ENCODE peak calls at places on chromosomes 11 and 22, in eight cellular contexts. I is heart left ventricle, J is IMR-90, T is stomach, Y is uterus, D is Peyer's patch, A is vagina, W is ovary. S is an unnamed sample.

GRCh38 chr11:108906826-108907225 is 242.0 kb downstream of the DDX10 start:
- DNase-seq in D (no peak), J (peak; percentile 40), I (no peak), W (no peak), T (no peak), A (no peak), Y (no peak), S (no peak)

GRCh38 chr11:9862981-9863380 is 199.1 kb downstream of the SWAP70 start:
- DNase-seq in W (no peak), D (no peak), T (no peak), J (no peak), I (no peak), Y (no peak), A (no peak), S (no peak)

GRCh38 chr11:2098691-2099522 is 40.3 kb downstream of the IGF2 start:
- DNase-seq in I (no peak), W (peak; percentile 51), D (no peak), Y (no peak), T (no peak), J (no peak), A (no peak), S (peak; percentile 20)

GRCh38 chr22:47629273-47629711 is 866.8 kb downstream of the TBC1D22A start:
- DNase-seq in J (no peak), D (no peak), W (peak; percentile 55), Y (no peak), T (peak; percentile 23), I (no peak), A (peak; percentile 91), S (no peak)

GRCh38 chr11:9030601-9031000 is 26.8 kb upstream of the NRIP3 start:
- DNase-seq in D (no peak), Y (no peak), J (no peak), A (no peak), W (no peak), T (peak; percentile 57), I (no peak), S (no peak)

GRCh38 chr11:17259519-17259918 is 17.0 kb upstream of the NUCB2 start:
- DNase-seq in D (no peak), T (no peak), J (peak; percentile 34), Y (no peak), W (no peak), A (no peak), I (no peak), S (no peak)

GRCh38 chr11:72969894-72970335 is 155.7 kb downstream of the ATG16L2 start:
- DNase-seq in I (no peak), J (peak; percentile 88), T (no peak), W (no peak), D (no peak), A (no peak), Y (no peak), S (no peak)

GRCh38 chr11:21988477-21988876 is 204.4 kb upstream of the ANO5 start:
- DNase-seq in I (no peak), A (no peak), J (no peak), Y (no peak), W (no peak), D (no peak), T (no peak), S (no peak)

GRCh38 chr11:112790286-112790685 is 170.9 kb upstream of the NCAM1 start:
- DNase-seq in A (no peak), J (no peak), D (no peak), I (no peak), W (no peak), Y (no peak), T (no peak), S (no peak)

GRCh38 chr22:17972385-17973181 is 51.8 kb downstream of the MICAL3 start:
- DNase-seq in I (no peak), Y (no peak), J (peak; percentile 85), A (no peak), W (peak; percentile 60), T (no peak), D (no peak), S (peak; percentile 68)

GRCh38 chr11:75068559-75068958 is 28.1 kb downstream of the OR2AT4 start:
- DNase-seq in D (no peak), A (no peak), T (no peak), W (no peak), Y (no peak), J (no peak), I (no peak), S (no peak)

GRCh38 chr11:27721505-27722116 is 21.4 kb upstream of the BDNF start:
- DNase-seq in A (no peak), T (no peak), W (no peak), I (no peak), D (no peak), J (no peak), Y (no peak), S (no peak)

GRCh38 chr11:83195176-83195531 is 1.6 kb downstream of the ANKRD42 start:
- DNase-seq in T (no peak), W (no peak), Y (no peak), D (no peak), I (no peak), A (no peak), J (peak; percentile 1), S (no peak)

GRCh38 chr11:83192846-83193245 is 666 bp upstream of the ANKRD42 start:
- DNase-seq in D (no peak), W (no peak), J (no peak), A (no peak), T (no peak), I (no peak), Y (no peak), S (no peak)

GRCh38 chr11:83195649-83196048 is 2.1 kb downstream of the ANKRD42 start:
- DNase-seq in I (no peak), Y (no peak), W (no peak), T (no peak), A (no peak), D (no peak), J (no peak), S (no peak)

GRCh38 chr11:83193315-83194283 is at the start of gene ANKRD42:
- DNase-seq in Y (peak; percentile 94), I (peak; percentile 94), J (peak; percentile 96), A (peak; percentile 96), D (peak; percentile 91), T (peak; percentile 92), W (peak; percentile 92), S (peak; percentile 95)

DNA sequence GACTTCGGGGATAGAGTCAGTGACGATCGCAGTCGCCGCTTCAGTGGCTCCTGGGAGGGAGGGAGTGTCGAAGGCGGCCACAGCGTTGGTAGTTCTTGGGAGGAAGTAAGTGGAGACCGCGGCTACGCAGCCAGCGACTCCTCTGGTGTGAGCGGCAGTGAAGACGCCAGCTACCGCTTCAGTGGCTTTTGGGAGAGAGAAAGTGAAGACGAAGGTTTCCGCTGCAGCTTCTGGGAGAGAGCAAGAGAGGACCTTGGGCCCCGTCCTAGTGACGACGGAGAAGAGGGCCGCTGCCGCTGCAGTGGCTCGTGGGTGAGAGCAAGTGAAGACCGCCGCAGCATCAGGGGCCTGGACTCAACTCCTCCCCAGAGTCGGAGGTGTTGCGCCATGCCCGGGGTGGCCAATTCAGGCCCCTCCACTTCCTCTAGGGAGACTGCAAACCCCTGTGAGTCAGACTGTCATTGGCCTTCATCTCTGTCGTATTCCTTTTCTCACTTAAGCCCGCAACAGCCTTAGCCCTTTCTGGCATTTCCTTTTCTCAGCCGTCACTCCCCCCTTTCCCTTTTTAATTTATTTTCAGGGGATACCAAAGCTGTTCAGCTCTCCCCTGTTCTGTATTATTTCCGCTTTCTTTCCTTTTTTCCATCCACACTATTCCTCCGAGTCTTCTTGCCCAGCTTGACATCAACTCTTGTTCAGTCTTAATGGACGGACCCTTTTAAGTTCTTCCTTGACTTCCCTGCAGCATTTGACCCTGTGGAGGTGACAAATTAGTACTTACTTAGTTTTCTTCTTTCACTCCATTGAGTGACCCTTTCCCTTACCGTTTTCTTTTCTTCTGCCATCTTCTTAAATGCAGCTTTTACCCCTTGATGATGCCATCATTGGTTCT is 1.0 kb downstream of the ANKRD42 start:
- DNase-seq in T (peak; percentile 62), J (peak; percentile 77), W (peak; percentile 70), D (peak; percentile 68), Y (peak; percentile 77), I (peak; percentile 37), A (no peak), S (peak; percentile 62)
- TF ChIP-seq POLR2A in T (no peak), J (peak; percentile 78), W (peak; percentile 61), D (peak; percentile 21), Y (peak; percentile 44), I (no peak), A (peak; percentile 33), S (peak; percentile 29)

GRCh38 chr11:102135256-102135655 is 25.0 kb downstream of the YAP1 start:
- DNase-seq in J (no peak), A (no peak), T (no peak), I (no peak), D (no peak), Y (no peak), W (no peak), S (no peak)
- H3K27ac ChIP-seq in J (peak overlapping the region; percentile 12), A (no peak overlapping the region), T (no peak overlapping the region), I (no peak overlapping the region), D (no peak overlapping the region), Y (no peak overlapping the region), W (no peak overlapping the region), S (no peak overlapping the region)

DNA sequence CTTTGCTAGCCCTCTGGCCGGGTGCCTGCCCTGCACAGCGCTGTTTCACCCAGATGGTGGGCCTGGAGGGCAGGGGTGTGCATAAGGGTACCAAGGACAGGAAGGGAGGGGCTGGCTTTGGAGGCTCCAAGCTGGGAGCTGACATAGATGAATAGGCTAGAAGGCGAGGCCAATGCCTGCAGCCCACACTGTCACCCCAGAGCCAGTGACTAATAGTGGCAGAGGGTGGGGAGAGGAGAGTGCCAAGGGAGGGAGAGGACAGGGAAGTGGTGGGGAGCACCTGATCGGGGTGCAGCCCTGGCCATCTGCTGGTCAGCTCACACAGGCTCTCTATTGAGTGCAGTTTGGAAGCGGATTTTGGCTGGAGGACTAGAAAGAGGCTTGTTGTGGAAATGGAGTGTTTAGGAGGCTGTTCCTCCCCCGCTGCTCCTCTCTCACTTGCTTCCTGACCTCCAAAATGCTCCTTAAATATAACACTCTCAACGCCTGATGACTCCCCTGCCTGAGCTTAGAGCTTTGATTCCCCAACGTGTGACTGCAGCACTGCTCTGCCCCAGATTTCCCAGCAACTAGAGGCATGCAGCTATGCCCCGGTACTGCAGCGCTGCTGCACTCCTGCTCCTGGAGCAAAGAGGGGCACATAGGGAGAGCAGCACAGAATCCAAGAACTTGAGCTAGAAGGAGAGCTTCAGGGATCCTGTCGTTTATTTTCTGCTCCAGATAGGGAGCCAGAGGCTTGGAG is 89.2 kb downstream of the GRAMD1B start:
- DNase-seq in J (peak; percentile 27), W (peak; percentile 45), I (no peak), A (no peak), T (no peak), D (no peak), Y (no peak), S (no peak)
- H3K4me3 ChIP-seq in J (no peak overlapping the region), W (no peak overlapping the region), I (no peak overlapping the region), A (no peak overlapping the region), T (no peak overlapping the region), D (no peak overlapping the region), Y (no peak overlapping the region), S (no peak overlapping the region)

DNA sequence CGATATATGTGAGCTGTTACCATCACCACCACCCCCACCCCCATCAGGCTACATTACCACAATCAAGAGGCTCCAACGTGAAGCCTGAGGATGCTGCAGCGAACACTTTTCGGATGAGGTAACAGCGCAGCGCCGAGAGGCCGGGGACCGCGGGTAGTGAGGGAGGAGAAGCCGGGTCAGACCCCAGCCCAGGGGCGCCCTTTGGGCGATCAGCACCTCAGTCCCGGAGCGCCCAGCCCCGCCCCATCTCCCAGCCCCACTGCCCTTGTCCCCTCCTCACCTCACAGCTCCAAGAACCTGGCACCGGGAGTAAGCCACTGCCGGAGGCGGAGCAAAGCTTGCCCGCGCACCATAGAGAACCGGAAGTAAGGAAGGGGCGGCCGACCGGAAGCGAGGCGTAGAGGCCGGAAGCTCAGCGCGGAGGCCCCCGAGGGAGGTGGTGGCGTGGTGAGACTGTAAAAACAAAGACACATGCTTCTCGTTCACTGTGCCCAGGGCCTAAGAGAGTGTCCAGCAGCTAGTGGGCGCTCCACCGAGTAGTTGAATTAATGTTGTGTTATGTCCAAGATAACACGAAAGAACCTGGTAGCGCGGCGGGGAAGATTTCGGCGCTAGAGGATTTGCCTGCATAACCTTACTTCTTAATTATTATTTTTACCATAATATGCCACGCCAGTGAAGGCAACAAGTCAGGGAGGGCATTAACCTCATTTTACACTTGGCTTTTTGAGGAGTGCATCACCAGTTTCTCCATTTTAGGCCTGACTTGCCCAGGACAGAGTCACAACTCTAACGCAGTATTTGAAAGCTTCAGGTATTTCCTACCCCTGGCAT is at the start of gene THOC5:
- DNase-seq in A (no peak), D (peak; percentile 87), I (peak; percentile 93), W (peak; percentile 96), Y (peak; percentile 94), T (peak; percentile 93), J (peak; percentile 94), S (peak; percentile 95)
- TF ChIP-seq POLR2A in A (no peak), D (peak; percentile 40), I (no peak), W (no peak), Y (peak; percentile 42), T (no peak), J (peak; percentile 67), S (peak; percentile 53)

S was measured in right lobe of liver.